ENCODE peak calls at places on chromosomes 2 and 18, in ten cellular contexts. G is A549, O is ovary, C is heart right ventricle, A is mucosa of descending colon, Q is adrenal gland, L is BE2C, E is psoas muscle, S is upper lobe of left lung, X is colonic mucosa. M is an unnamed sample. For H3K4me1, the result is how much of the 10 kb centered on the place peaks cover.

GRCh38 chr2:187615364-187615763 is 61.1 kb upstream of the TFPI start:
- DNase-seq in E (no peak), S (no peak), Q (no peak), G (no peak), O (no peak), A (no peak), C (no peak), L (no peak), X (no peak), M (no peak)

GRCh38 chr2:213001285-213001910 is 150.0 kb downstream of the IKZF2 start:
- DNase-seq in L (no peak), G (no peak), C (no peak), Q (no peak), A (no peak), E (no peak), X (no peak), O (no peak), S (no peak), M (no peak)

GRCh38 chr2:9288681-9289338 is 82.2 kb downstream of the ASAP2 start:
- DNase-seq in L (no peak), E (no peak), Q (no peak), G (no peak), S (no peak), C (no peak), O (no peak), X (no peak), A (no peak), M (peak)

GRCh38 chr18:29531746-29532145 is 1354.8 kb upstream of the CDH2 start:
- DNase-seq in A (no peak), G (no peak), Q (no peak), E (no peak), C (no peak), L (no peak), X (no peak), S (no peak), O (no peak), M (no peak)

GRCh38 chr2:161243873-161244272 is 64.4 kb upstream of the PSMD14 start:
- DNase-seq in O (no peak), E (no peak), S (no peak), L (no peak), C (no peak), A (no peak), X (no peak), Q (no peak), G (no peak), M (no peak)

GRCh38 chr2:215830313-215830712 is 183.0 kb downstream of the MREG start:
- DNase-seq in Q (peak), G (peak), O (peak), L (no peak), A (peak), S (no peak), X (peak), C (peak), E (peak), M (peak)

GRCh38 chr2:219523031-219523671 is 8.9 kb downstream of the ASIC4 start:
- DNase-seq in E (no peak), O (no peak), L (no peak), C (no peak), X (no peak), S (no peak), Q (no peak), G (no peak), A (no peak), M (no peak)

GRCh38 chr2:64978514-64979268 is 10.5 kb upstream of the SLC1A4 start:
- DNase-seq in E (no peak), A (no peak), L (no peak), X (no peak), Q (peak), C (no peak), G (peak), S (peak), O (no peak), M (peak)

GRCh38 chr2:241850544-241851324 is 8.0 kb downstream of the PDCD1 start:
- DNase-seq in C (no peak), X (no peak), Q (no peak), O (no peak), E (no peak), A (no peak), L (peak), G (no peak), S (peak), M (no peak)

GRCh38 chr2:220101902-220102301 is 474.5 kb downstream of the SLC4A3 start:
- DNase-seq in Q (no peak), O (no peak), G (no peak), A (no peak), L (no peak), C (no peak), E (no peak), S (no peak), X (no peak), M (no peak)

DNA sequence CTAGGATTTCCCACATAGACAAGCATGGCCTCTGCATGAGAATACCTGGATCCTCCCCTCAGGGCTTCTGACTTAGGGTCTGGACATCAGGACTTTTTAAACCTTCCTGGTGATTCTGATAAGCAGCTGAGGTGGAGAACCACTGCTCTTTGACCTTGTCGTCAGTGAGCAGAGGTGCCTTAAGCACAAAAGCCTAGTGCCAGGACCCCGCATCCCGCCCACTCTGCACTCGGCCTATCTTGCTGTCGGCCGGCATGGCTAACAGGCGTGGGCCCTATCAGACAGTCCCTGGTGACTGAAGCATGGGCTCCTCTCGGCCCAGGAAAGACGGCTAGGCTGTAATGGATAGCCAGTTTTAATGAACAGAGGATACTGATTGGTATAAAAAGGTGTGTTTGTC is 6.2 kb downstream of the ANKRD23 start:
- DNase-seq in O (no peak), A (no peak), C (no peak), Q (no peak), X (no peak), G (no peak), S (no peak), E (no peak), L (no peak), M (no peak)
- H3K4me1 ChIP-seq in O (under half), A (under half), C (under half), Q (under half), X (under half), G (under half), S (under half), E (under half), L (under half), M (under half)

GRCh38 chr18:45328762-45329161 is 286.5 kb upstream of the SLC14A2 start:
- DNase-seq in L (no peak), C (no peak), O (no peak), S (no peak), X (no peak), Q (no peak), A (no peak), E (no peak), G (no peak), M (peak)
- H3K4me1 ChIP-seq in L (under half), C (under half), O (under half), S (under half), X (under half), Q (under half), A (under half), E (half or more), G (under half), M (half or more)

GRCh38 chr2:42129487-42129852 is 39.7 kb upstream of the EML4 start:
- DNase-seq in A (no peak), G (no peak), C (no peak), O (no peak), S (no peak), L (no peak), E (no peak), X (no peak), Q (no peak), M (no peak)
- H3K4me1 ChIP-seq in A (under half), G (half or more), C (under half), O (under half), S (under half), L (under half), E (under half), X (under half), Q (under half), M (under half)

GRCh38 chr18:9803698-9804516 is 81.9 kb upstream of the TXNDC2 start:
- DNase-seq in A (peak), C (peak), Q (peak), O (no peak), S (peak), G (no peak), L (peak), E (no peak), X (no peak), M (no peak)
- H3K4me1 ChIP-seq in A (under half), C (under half), Q (under half), O (under half), S (under half), G (under half), L (under half), E (under half), X (under half), M (under half)

M was measured in adipocyte.